ENCODE peak calls at places on chromosomes 5 and 9, in five cellular contexts. M is HepG2, Q is K562, U is GM12878, H is H1. X is an unnamed sample.

GRCh38 chr5:123204224-123204623 is 115.2 kb downstream of the PRDM6 start:
- DNase-seq in Q (no peak), M (no peak), U (no peak), H (no peak), X (no peak)

GRCh38 chr5:96017951-96018350 is 56.3 kb upstream of the ELL2 start:
- DNase-seq in Q (no peak), U (no peak), M (peak), H (no peak), X (peak)

GRCh38 chr9:113368960-113369582 is 7.7 kb downstream of the HDHD3 start:
- DNase-seq in M (no peak), U (no peak), H (no peak), Q (peak), X (no peak)

GRCh38 chr5:38830521-38831051 is 15.2 kb upstream of the OSMR start:
- DNase-seq in M (peak), Q (no peak), U (no peak), H (no peak), X (no peak)

GRCh38 chr5:33892419-33893151 is 795 bp upstream of the ADAMTS12 start:
- DNase-seq in H (no peak), Q (no peak), U (no peak), M (peak), X (no peak)

GRCh38 chr9:8365029-8365428 is 565.5 kb upstream of the DMAC1 start:
- DNase-seq in U (no peak), Q (no peak), H (no peak), M (no peak), X (no peak)

GRCh38 chr9:117028103-117028858 is 341.2 kb downstream of the TRIM32 start:
- DNase-seq in H (no peak), Q (no peak), U (no peak), M (no peak), X (no peak)

GRCh38 chr9:21119093-21119770 is 22.4 kb downstream of the IFNW1 start:
- DNase-seq in H (no peak), Q (no peak), M (no peak), U (no peak), X (no peak)

GRCh38 chr5:38870595-38870994 is 24.8 kb downstream of the OSMR start:
- DNase-seq in M (no peak), U (no peak), H (no peak), Q (no peak), X (no peak)

GRCh38 chr5:56026863-56027300 is 32.1 kb upstream of the IL6ST start:
- DNase-seq in Q (no peak), M (no peak), H (no peak), U (peak), X (peak)

GRCh38 chr9:15837079-15837679 is 284.3 kb downstream of the CCDC171 start:
- DNase-seq in H (no peak), M (peak), U (peak), Q (peak), X (peak)

GRCh38 chr9:70060883-70061507 is 17.3 kb downstream of the MAMDC2 start:
- DNase-seq in H (no peak), Q (no peak), U (no peak), M (no peak), X (no peak)

GRCh38 chr5:159965031-159965837 is 43.7 kb upstream of the TTC1 start:
- DNase-seq in H (no peak), M (peak), U (no peak), Q (peak), X (peak)

DNA sequence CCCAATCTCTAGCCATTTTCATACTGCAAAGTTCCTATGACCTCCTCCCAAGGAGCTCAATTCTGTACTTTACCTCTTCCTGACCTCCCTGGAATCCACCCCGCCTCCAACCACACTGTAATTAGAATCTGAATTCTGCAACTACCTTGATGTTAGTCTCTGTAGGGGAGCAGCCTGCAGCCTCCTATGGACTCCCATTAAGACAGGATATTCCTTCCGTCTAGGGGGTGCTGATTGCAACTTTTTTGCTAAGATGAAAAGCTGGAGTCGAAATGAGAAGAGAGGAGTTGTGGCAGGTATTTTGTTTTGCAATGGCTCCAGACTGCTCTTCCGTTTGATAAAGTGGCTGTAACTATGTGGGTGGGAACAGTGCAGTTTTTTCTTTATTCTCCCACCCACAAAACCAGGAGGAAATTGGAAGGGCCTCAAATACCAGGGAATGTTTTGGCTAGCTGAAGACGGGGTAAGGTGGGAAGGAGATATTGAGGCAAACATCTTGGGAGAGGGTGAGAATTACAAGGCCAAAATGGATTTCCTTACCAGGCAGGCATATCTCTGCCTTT is 23.8 kb downstream of the ANXA2R start:
- DNase-seq in H (no peak), U (no peak), M (no peak), Q (no peak), X (no peak)
- TF ChIP-seq HDAC2 in H (no peak), U (no peak), M (no peak), Q (no peak), X (no peak)

DNA sequence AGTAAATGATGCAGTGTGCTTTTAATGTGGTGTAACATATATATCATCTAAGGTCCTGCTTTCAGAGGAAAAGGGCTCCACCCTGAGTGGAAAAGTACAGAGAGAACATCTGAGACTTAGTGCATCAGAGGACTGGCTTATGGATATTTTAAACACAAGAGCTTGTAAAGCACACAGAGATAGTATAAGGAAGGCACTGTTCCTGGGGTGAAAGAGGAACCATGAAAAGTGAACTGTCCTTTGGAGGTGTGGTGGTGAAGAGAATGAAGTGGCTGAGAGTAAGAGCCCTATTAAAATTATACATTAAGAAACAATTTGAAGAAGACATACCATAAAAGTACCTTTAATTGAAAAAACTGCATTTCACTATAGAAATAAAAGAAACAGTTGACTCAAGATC is 68.9 kb downstream of the CSF2 start:
- DNase-seq in H (no peak), U (no peak), Q (no peak), M (no peak), X (no peak)
- TF ChIP-seq MAX in H (no peak), U (no peak), Q (no peak), M (no peak), X (no peak)

GRCh38 chr9:105154723-105155191 is 89.7 kb upstream of the SLC44A1 start:
- DNase-seq in M (no peak), H (no peak), Q (no peak), U (no peak), X (no peak)

GRCh38 chr9:105151686-105151995 is 92.8 kb upstream of the SLC44A1 start:
- DNase-seq in H (no peak), U (no peak), M (no peak), Q (no peak), X (no peak)

GRCh38 chr9:105158898-105159297 is 85.6 kb upstream of the SLC44A1 start:
- DNase-seq in Q (no peak), U (no peak), M (no peak), H (no peak), X (no peak)

GRCh38 chr9:105158020-105158419 is 86.4 kb upstream of the SLC44A1 start:
- DNase-seq in H (no peak), M (no peak), Q (no peak), U (no peak), X (no peak)

GRCh38 chr9:105157178-105157583 is 87.3 kb upstream of the SLC44A1 start:
- DNase-seq in Q (peak), M (peak), U (no peak), H (no peak), X (peak)
- TF ChIP-seq HDAC2 in Q (no peak), M (no peak), U (no peak), H (no peak), X (no peak)

GRCh38 chr5:173816728-173817127 is 71.4 kb upstream of the CPEB4 start:
- DNase-seq in Q (no peak), M (no peak), H (no peak), U (no peak), X (no peak)

GRCh38 chr5:173809014-173809413 is 79.1 kb upstream of the CPEB4 start:
- DNase-seq in H (no peak), U (no peak), M (no peak), Q (no peak), X (no peak)

GRCh38 chr5:173814053-173814452 is 74.1 kb upstream of the CPEB4 start:
- DNase-seq in Q (no peak), H (no peak), U (no peak), M (no peak), X (no peak)

GRCh38 chr5:173815571-173815970 is 72.6 kb upstream of the CPEB4 start:
- DNase-seq in M (no peak), Q (no peak), U (no peak), H (no peak), X (no peak)

DNA sequence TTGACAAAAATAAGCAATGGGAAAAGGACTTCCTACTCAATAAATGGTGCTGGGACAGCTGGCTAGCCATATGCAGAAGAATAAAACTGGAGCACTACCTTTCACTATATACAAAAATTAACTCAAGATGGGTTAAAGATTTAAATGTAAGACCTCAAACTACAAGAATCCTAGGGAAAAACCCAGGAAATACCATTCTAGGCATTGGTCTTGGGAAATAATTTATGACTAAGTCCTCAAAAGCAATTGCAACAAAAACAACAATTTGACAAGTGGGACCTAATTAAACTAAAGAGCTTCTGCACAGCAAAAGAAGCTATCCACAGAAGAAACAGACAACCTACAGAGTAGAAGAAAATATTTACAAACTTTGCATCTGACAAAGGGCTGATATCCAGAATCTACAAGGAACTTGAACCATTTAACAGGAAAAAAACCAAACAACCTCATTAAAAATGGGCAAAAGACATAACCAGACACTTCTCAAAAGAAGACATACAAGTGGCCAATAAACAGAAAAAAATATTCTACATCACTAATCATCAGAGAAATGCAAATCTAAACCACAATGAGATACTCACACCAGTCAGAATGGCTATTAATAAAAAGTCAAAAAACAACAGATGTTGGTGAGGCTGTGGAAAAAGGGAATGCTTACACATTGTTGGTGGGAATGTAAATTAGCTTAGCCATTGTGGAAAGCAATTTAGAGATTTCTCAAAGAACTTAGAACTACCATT is 75.2 kb upstream of the CPEB4 start:
- DNase-seq in U (no peak), H (no peak), Q (no peak), M (no peak), X (no peak)
- TF ChIP-seq MAX in U (no peak), H (no peak), Q (no peak), M (no peak), X (no peak)

GRCh38 chr5:134574521-134574920 is 49.1 kb downstream of the JADE2 start:
- DNase-seq in H (no peak), M (no peak), U (no peak), Q (no peak), X (no peak)

GRCh38 chr5:134577022-134577795 is 51.7 kb downstream of the JADE2 start:
- DNase-seq in U (no peak), Q (peak), H (no peak), M (no peak), X (peak)

GRCh38 chr5:134576386-134577021 is 51.0 kb downstream of the JADE2 start:
- DNase-seq in Q (no peak), M (no peak), U (no peak), H (no peak), X (no peak)

GRCh38 chr5:134572811-134573210 is 47.3 kb downstream of the JADE2 start:
- DNase-seq in M (no peak), Q (no peak), U (no peak), H (no peak), X (no peak)

DNA sequence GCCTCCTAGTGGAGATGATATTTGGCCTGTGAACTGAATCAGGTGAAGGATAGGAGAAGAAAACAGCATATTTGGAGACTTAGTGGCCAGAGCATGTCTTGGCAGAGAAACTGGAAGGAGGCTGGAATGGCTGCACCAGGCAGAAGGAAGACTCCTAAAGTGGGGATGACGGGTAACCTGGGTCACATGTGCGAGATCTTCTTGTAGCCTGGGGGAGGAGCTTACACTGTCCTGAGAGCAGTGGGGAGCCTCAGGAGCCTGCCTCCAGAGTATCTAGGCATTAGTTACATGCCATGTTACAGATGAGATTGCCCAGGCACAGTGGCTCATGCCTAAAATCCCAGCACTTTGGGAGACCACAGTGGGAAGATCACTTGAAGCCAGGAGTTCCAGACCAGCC is 49.8 kb downstream of the JADE2 start:
- DNase-seq in M (no peak), Q (no peak), U (no peak), H (no peak), X (no peak)
- TF ChIP-seq HDAC2 in M (no peak), Q (no peak), U (no peak), H (no peak), X (no peak)

GRCh38 chr5:147481376-147481775 is 28.5 kb downstream of the DPYSL3 start:
- DNase-seq in H (no peak), Q (no peak), U (no peak), M (no peak), X (no peak)

GRCh38 chr5:147483197-147483790 is 26.6 kb downstream of the DPYSL3 start:
- DNase-seq in H (no peak), Q (no peak), M (no peak), U (no peak), X (no peak)

GRCh38 chr5:147482426-147483196 is 27.3 kb downstream of the DPYSL3 start:
- DNase-seq in M (no peak), U (no peak), H (no peak), Q (no peak), X (no peak)

GRCh38 chr5:147479949-147480348 is 29.9 kb downstream of the DPYSL3 start:
- DNase-seq in M (no peak), U (no peak), Q (no peak), H (no peak), X (peak)

GRCh38 chr5:147481857-147482256 is 28.0 kb downstream of the DPYSL3 start:
- DNase-seq in M (no peak), U (peak), H (no peak), Q (no peak), X (no peak)
- TF ChIP-seq MAX in M (no peak), U (no peak), H (no peak), Q (no peak), X (no peak)

GRCh38 chr5:181281077-181281983 is 20.4 kb upstream of the TRIM52 start:
- DNase-seq in U (no peak), M (peak), H (peak), Q (peak), X (no peak)

GRCh38 chr5:181283347-181283746 is 22.4 kb upstream of the TRIM52 start:
- DNase-seq in H (no peak), Q (no peak), U (no peak), M (no peak), X (no peak)

GRCh38 chr5:181281984-181282316 is 21.0 kb upstream of the TRIM52 start:
- DNase-seq in Q (no peak), H (no peak), M (no peak), U (no peak), X (no peak)

GRCh38 chr5:181280251-181280762 is 19.4 kb upstream of the TRIM52 start:
- DNase-seq in M (no peak), U (no peak), Q (no peak), H (no peak), X (no peak)

DNA sequence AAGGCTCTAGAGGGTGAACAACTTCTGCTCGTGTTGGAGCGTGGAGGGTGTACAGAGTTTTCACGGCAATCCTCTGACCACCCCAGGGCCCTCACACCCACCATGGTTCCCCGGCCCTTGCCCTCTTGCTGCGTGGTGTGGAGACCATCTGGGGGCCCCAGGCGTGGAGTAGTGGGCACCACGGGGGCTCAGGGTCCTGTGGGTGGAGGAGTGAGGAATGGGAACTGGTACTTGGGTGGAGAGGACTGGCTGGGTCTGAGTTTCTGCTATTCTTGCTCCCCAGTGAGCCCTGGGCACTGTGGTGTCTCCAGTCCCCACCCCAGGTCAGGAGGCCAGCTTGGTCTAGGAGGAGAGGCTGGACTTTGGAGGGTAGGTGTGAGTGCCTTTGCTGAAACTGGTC is 21.9 kb upstream of the TRIM52 start:
- DNase-seq in Q (no peak), U (no peak), M (no peak), H (no peak), X (no peak)
- TF ChIP-seq HDAC2 in Q (no peak), U (no peak), M (no peak), H (no peak), X (no peak)

DNA sequence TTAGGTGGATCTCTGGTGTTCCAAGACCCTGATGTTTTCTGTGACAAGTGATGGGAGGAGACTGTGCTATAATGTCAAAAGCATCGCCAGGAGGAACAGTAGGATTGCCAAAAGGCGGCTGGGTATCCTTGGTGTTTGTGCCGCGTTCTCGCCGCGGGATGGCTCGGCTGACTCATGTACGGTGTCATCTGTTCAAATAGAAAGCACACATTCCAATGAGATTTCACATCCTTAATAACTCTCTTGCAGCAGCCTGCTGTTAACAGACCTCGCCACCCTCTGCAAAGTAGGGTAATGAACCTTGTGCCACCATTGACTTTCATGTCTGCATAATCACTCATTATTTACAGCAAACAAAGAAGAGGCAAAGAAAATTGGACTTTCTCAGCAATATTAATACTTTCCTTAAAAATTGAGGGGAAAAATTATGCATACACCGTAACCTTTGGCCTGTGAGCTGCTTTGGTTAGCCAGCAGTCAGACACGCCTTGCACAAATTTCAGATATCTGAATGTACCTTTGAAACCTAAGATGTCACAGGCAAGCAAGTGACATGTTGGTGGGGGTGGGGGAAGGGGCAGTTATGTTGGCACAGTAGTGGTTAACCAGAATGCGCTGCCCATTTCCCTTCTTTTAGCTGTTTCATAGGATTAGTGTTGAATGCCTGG is 289.4 kb downstream of the EFNA5 start:
- DNase-seq in H (no peak), U (no peak), Q (no peak), M (peak), X (peak)
- TF ChIP-seq MAX in H (no peak), U (no peak), Q (no peak), M (no peak), X (peak)

GRCh38 chr5:146724975-146725374 is 153.6 kb downstream of the PPP2R2B start:
- DNase-seq in Q (no peak), M (no peak), H (no peak), U (no peak), X (no peak)
- TF ChIP-seq HDAC2 in Q (no peak), M (no peak), H (no peak), U (no peak), X (no peak)

DNA sequence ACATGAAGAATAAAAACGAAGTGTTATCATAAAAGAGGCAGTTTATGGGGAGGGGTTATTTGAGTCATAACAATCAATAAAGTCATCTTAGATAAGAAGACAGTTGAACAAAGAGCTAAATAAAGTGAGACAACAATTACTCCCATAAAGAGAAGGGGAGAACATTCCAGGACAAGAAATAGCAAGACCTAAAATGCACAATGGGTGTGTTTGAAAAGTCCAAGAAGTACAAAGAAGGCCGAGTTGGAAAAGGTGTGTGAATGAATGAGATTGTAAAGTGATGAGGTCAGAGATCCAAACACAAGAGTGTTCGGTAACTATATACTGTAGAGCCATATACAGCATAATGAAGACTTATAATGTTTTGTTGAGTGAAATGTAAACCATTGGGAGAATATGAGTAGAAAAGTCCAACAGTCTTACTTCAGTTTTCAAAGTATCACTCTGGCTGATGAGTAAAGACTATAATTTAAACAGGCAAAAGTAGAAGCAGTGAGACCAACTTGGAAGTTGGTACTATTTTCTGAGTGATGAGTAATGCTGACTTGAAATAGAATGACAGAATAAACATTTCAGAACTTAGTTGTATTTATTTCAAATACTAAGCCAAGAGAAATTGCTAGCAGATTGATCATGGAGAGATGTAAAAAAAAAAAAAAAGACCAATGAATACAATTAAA is 868.7 kb upstream of the CDH9 start:
- DNase-seq in H (no peak), Q (no peak), M (peak), U (no peak), X (peak)
- TF ChIP-seq MAX in H (no peak), Q (no peak), M (no peak), U (no peak), X (no peak)